ENCODE peak calls at places on chromosomes 5 and 9, in four cellular contexts. H, B, A and S are unnamed samples.

GRCh38 chr5:154395407-154396106 is 50.2 kb upstream of the SAP30L start:
- DNase-seq in A (no peak), B (peak; percentile 27), H (no peak), S (no peak)

GRCh38 chr9:38079410-38080105 is 10.5 kb upstream of the SHB start:
- DNase-seq in B (no peak), A (no peak), H (no peak), S (no peak)

GRCh38 chr9:35566417-35566816 is 38.6 kb upstream of the TESK1 start:
- DNase-seq in A (no peak), B (peak; percentile 33), H (no peak), S (no peak)

GRCh38 chr5:60810036-60810435 is 34.0 kb downstream of the ELOVL7 start:
- DNase-seq in H (no peak), B (no peak), A (no peak), S (no peak)

GRCh38 chr9:123473226-123473625 is 117.2 kb downstream of the CRB2 start:
- DNase-seq in H (no peak), B (no peak), A (no peak), S (no peak)

GRCh38 chr5:14577964-14578363 is 3.6 kb upstream of the OTULINL start:
- DNase-seq in A (no peak), B (peak; percentile 20), H (no peak), S (no peak)

GRCh38 chr5:93676707-93677106 is 64.7 kb downstream of the POU5F2 start:
- DNase-seq in H (no peak), A (no peak), B (no peak), S (no peak)

GRCh38 chr9:9904021-9904420 is 708.8 kb downstream of the PTPRD start:
- DNase-seq in H (no peak), A (no peak), B (no peak), S (no peak)

GRCh38 chr9:112945620-112946208 is 55.0 kb upstream of the SLC46A2 start:
- DNase-seq in A (no peak), B (peak; percentile 11), H (no peak), S (no peak)

GRCh38 chr5:141513021-141513626 is 24.2 kb downstream of the PCDHGC5 start:
- DNase-seq in A (no peak), H (no peak), B (no peak), S (no peak)

GRCh38 chr5:139975942-139976341 is 67.2 kb downstream of the NRG2 start:
- DNase-seq in A (no peak), B (no peak), H (no peak), S (no peak)

GRCh38 chr5:180602481-180603075 is 11.3 kb upstream of the SCGB3A1 start:
- DNase-seq in A (no peak), B (no peak), H (no peak), S (peak; percentile 11)

GRCh38 chr5:134708301-134708700 is 30.0 kb upstream of the CAMLG start:
- DNase-seq in H (no peak), A (no peak), B (no peak), S (no peak)

GRCh38 chr5:14221768-14222167 is 78.6 kb downstream of the TRIO start:
- DNase-seq in A (no peak), H (no peak), B (no peak), S (no peak)

GRCh38 chr5:96088676-96089075 is 127.0 kb upstream of the ELL2 start:
- DNase-seq in A (no peak), H (no peak), B (no peak), S (no peak)

GRCh38 chr9:109903515-109904138 is 123.6 kb downstream of the PALM2AKAP2 start:
- DNase-seq in H (no peak), A (peak; percentile 47), B (peak; percentile 62), S (peak; percentile 37)

GRCh38 chr5:12177225-12177624 is 273.0 kb upstream of the CTNND2 start:
- DNase-seq in B (no peak), H (no peak), A (no peak), S (no peak)

GRCh38 chr5:137001026-137001569 is 498.0 kb downstream of the SPOCK1 start:
- DNase-seq in A (no peak), H (no peak), B (no peak), S (no peak)

GRCh38 chr5:73296772-73297171 is 123.8 kb downstream of the TMEM174 start:
- DNase-seq in H (no peak), A (no peak), B (peak; percentile 70), S (no peak)

GRCh38 chr9:129289131-129289731 is 111.2 kb upstream of the IER5L start:
- DNase-seq in H (no peak), B (no peak), A (no peak), S (no peak)

GRCh38 chr9:134294228-134295071 is 31.8 kb upstream of the RXRA start:
- DNase-seq in B (no peak), H (no peak), A (no peak), S (no peak)

GRCh38 chr9:110975969-110976368 is 62.3 kb downstream of the LPAR1 start:
- DNase-seq in A (no peak), B (no peak), H (no peak), S (no peak)

GRCh38 chr9:129998491-129999122 is 44.4 kb downstream of the FNBP1 start:
- DNase-seq in A (no peak), B (no peak), H (no peak), S (no peak)

GRCh38 chr9:3827175-3827574 is 301.4 kb upstream of the RFX3 start:
- DNase-seq in B (no peak), H (no peak), A (no peak), S (no peak)

GRCh38 chr9:14321517-14322125 is 7.7 kb upstream of the NFIB start:
- DNase-seq in B (no peak), H (no peak), A (no peak), S (no peak)

GRCh38 chr5:121304838-121305237 is 546.8 kb upstream of the FTMT start:
- DNase-seq in B (no peak), A (no peak), H (no peak), S (no peak)

GRCh38 chr9:71364196-71364955 is 243.0 kb upstream of the TRPM3 start:
- DNase-seq in A (no peak), H (no peak), B (no peak), S (no peak)

GRCh38 chr5:139091439-139092156 is 106.6 kb downstream of the SIL1 start:
- DNase-seq in H (no peak), A (no peak), B (peak; percentile 28), S (no peak)

GRCh38 chr9:109251080-109251775 is 69.6 kb downstream of the EPB41L4B start:
- DNase-seq in H (no peak), A (no peak), B (peak; percentile 28), S (no peak)

GRCh38 chr5:71537681-71538080 is 49.5 kb upstream of the MCCC2 start:
- DNase-seq in B (no peak), H (no peak), A (no peak), S (no peak)

GRCh38 chr9:127968046-127968445 is 12.7 kb downstream of the EEIG1 start:
- DNase-seq in H (no peak), B (no peak), A (no peak), S (no peak)

DNA sequence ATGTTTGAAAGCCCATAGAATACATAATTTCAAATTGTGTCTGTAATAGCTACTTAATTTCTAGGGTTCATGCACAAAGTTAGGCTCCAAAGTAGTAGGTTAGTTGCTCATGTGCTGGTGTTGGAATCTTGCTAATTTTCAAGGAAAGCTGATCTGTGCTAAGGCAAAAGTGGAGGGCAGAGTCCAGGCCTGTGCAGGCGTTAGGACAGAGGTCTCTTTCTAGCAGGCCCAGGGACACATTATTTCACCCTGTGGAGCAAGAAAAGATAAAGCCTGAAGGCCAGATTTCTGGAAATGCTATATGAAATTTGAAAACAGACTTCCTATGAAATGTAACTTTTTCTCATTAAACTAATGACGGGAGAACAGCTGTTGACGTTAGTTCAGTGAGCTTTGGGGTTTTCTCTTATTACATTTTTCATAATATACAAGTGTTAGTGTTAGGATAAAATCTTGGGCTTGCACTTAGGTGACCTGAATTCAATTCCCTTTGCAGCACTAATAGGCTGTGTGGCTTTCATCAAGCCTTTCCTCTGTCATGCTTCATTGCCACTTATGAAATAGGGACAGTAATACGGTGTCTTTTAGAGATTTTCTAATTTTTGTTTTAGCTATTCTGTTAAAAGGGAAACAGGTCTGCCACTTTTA is 196.7 kb upstream of the HAPLN1 start:
- DNase-seq in H (no peak), B (no peak), A (no peak), S (no peak)
- TF ChIP-seq SPI1 in H (no peak), B (no peak), A (no peak), S (no peak)

DNA sequence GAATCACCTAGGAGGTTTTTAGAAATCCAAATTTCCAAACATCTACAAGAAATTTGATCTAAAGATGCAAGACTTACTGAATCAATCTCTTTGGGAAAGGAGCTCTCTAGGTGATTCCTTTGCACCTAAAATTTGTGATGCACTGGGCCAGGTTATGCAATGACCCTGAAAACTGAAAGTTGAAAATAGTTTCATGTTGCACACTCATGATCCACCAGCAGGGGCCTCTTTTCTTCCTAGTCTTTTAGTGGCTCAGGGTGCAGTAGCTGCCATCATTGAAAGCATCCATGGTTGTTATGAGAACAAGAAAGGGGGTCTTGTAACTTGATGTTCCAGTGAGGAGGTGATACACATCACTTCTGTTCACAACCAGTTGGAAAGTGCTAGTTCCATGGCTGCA is 486.8 kb downstream of the PSAT1 start:
- DNase-seq in B (no peak), A (no peak), H (no peak), S (no peak)
- TF ChIP-seq SPI1 in B (no peak), A (no peak), H (no peak), S (no peak)

GRCh38 chr9:32918628-32919027 is 82.8 kb downstream of the APTX start:
- DNase-seq in A (no peak), H (no peak), B (no peak), S (no peak)
- TF ChIP-seq SPI1 in A (no peak), H (no peak), B (no peak), S (no peak)

DNA sequence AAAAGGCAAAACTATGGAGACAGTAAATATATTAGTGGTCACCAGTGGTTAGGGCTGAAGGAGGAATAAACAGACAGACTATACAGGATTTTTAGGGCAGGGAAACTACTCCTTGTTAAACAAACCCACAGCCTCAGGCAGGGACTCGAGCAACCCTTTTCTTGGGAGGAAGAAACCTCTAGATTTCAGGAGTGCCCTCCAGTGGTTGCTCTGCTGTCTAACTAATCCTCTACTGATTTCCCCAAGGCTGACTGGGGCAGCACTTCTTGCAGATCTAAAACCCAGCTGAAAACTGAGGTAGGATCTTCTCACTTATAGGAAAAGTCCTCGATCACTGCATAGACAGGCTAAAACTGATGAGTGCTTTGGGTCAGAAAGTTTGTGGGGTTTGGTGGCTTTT is 176.8 kb downstream of the ISOC1 start:
- DNase-seq in A (no peak), H (no peak), B (peak; percentile 0), S (no peak)
- TF ChIP-seq SPI1 in A (no peak), H (no peak), B (no peak), S (no peak)

DNA sequence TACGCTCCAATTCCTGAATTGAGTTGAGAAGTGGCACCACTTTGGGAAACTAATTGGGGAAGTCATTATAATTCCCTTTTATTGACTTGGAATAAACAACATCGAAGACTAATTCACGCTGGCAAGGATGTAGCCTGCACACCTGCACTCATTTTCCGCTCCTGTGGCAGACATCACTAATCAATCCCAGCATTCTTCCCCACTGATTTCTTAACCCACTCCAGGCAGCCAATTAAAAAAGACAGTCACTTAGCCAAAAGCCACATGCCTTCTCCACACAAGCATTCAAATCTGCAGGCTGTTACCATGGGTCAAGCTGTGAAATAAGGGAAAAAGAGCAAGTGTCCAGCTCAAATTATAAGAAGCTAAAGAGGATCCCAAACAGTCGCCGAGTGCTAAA is 68.2 kb upstream of the HRH2 start:
- DNase-seq in A (no peak), H (no peak), B (no peak), S (no peak)
- TF ChIP-seq SPI1 in A (no peak), H (no peak), B (no peak), S (no peak)

GRCh38 chr5:74693176-74693575 is 8.1 kb downstream of the HEXB start:
- DNase-seq in H (no peak), A (no peak), B (no peak), S (no peak)
- TF ChIP-seq SPI1 in H (no peak), A (no peak), B (no peak), S (no peak)